ENCODE peak calls at places on chromosomes 11 and 22, in ten cellular contexts. B is heart right ventricle; P is aorta; R is HCT116; X is naive thymus-derived CD4-positive, alpha-beta T cell; W is right cardiac atrium; T is GM12878; C is RWPE2; N is HepG2; H is pancreas. D is an unnamed sample. For H3K27me3 and H3K4me1, the result is how much of the 10 kb centered on the place peaks cover.

GRCh38 chr11:85310479-85310878 is 316.7 kb downstream of the DLG2 start:
- ATAC-seq in B (no peak), P (no peak), R (no peak), X (no peak), W (no peak), T (no peak), C (no peak), N (no peak), H (no peak), D (no peak)

GRCh38 chr11:60810583-60810982 is 25.4 kb downstream of the MS4A10 start:
- ATAC-seq in B (peak), P (no peak), R (no peak), X (no peak), W (peak), T (peak), C (no peak), N (no peak), H (no peak), D (no peak)

GRCh38 chr22:40509401-40510134 is 127.0 kb downstream of the MRTFA start:
- ATAC-seq in B (peak), P (peak), R (no peak), X (peak), W (peak), T (peak), C (peak), N (no peak), H (peak), D (peak)

GRCh38 chr22:49790912-49791311 is 36.8 kb downstream of the BRD1 start:
- ATAC-seq in B (peak), P (peak), R (no peak), X (no peak), W (no peak), T (no peak), C (no peak), N (no peak), H (no peak), D (no peak)

GRCh38 chr22:26751217-26751616 is 93.8 kb downstream of the MIAT start:
- ATAC-seq in B (peak), P (peak), R (no peak), X (no peak), W (peak), T (no peak), C (no peak), N (no peak), H (no peak), D (no peak)

GRCh38 chr22:28711341-28711740 is 30.3 kb downstream of the CHEK2 start:
- ATAC-seq in B (no peak), P (no peak), R (no peak), X (no peak), W (no peak), T (no peak), C (no peak), N (no peak), H (no peak), D (no peak)

GRCh38 chr11:134583397-134583990 is 171.5 kb upstream of the B3GAT1 start:
- ATAC-seq in B (peak), P (no peak), R (no peak), X (peak), W (no peak), T (peak), C (no peak), N (no peak), H (peak), D (no peak)

GRCh38 chr22:40426671-40427070 is 56.3 kb downstream of the SGSM3 start:
- ATAC-seq in B (no peak), P (no peak), R (no peak), X (no peak), W (no peak), T (no peak), C (no peak), N (no peak), H (peak), D (no peak)

GRCh38 chr11:44316388-44317240 is 6.7 kb upstream of the ALX4 start:
- ATAC-seq in B (peak), P (no peak), R (no peak), X (no peak), W (peak), T (no peak), C (peak), N (peak), H (peak), D (no peak)

GRCh38 chr11:33373636-33374035 is 116.5 kb downstream of the HIPK3 start:
- ATAC-seq in B (no peak), P (no peak), R (no peak), X (no peak), W (no peak), T (no peak), C (no peak), N (no peak), H (no peak), D (no peak)

GRCh38 chr22:24149191-24149590 is 32.1 kb upstream of the SUSD2 start:
- ATAC-seq in B (no peak), P (no peak), R (no peak), X (no peak), W (no peak), T (no peak), C (no peak), N (no peak), H (no peak), D (no peak)

GRCh38 chr11:56545531-56545930 is 2.5 kb upstream of the OR5M11 start:
- ATAC-seq in B (no peak), P (no peak), R (no peak), X (no peak), W (no peak), T (no peak), C (no peak), N (no peak), H (no peak), D (no peak)

GRCh38 chr11:12674936-12675696 is 895 bp downstream of the TEAD1 start:
- ATAC-seq in B (no peak), P (no peak), R (peak), X (no peak), W (peak), T (no peak), C (no peak), N (peak), H (peak), D (peak)

GRCh38 chr11:69442807-69443137 is 38.7 kb upstream of the LINC01488 start:
- ATAC-seq in B (peak), P (no peak), R (peak), X (no peak), W (peak), T (no peak), C (peak), N (peak), H (peak), D (peak)

GRCh38 chr11:8035225-8035846 is 45.7 kb upstream of the TUB start:
- ATAC-seq in B (peak), P (no peak), R (no peak), X (no peak), W (peak), T (no peak), C (no peak), N (no peak), H (no peak), D (no peak)

GRCh38 chr11:35615911-35616900 is 2.1 kb upstream of the FJX1 start:
- ATAC-seq in B (peak), P (no peak), R (no peak), X (peak), W (no peak), T (peak), C (no peak), N (no peak), H (peak), D (no peak)

GRCh38 chr11:111845256-111846028 is 25.9 kb downstream of the ALG9 start:
- ATAC-seq in B (no peak), P (no peak), R (no peak), X (peak), W (no peak), T (no peak), C (peak), N (no peak), H (no peak), D (no peak)

GRCh38 chr11:109086931-109087330 is 335.1 kb upstream of the C11orf87 start:
- ATAC-seq in B (no peak), P (no peak), R (no peak), X (no peak), W (no peak), T (no peak), C (no peak), N (no peak), H (no peak), D (no peak)

GRCh38 chr11:69400769-69401590 is 80.5 kb upstream of the LINC01488 start:
- ATAC-seq in B (no peak), P (no peak), R (no peak), X (no peak), W (no peak), T (no peak), C (no peak), N (no peak), H (no peak), D (no peak)

GRCh38 chr11:2944953-2945756 is 15.9 kb upstream of the PHLDA2 start:
- ATAC-seq in B (peak), P (peak), R (no peak), X (peak), W (peak), T (no peak), C (peak), N (no peak), H (peak), D (peak)

GRCh38 chr11:16036218-16036617 is 320.1 kb downstream of the SOX6 start:
- ATAC-seq in B (no peak), P (no peak), R (no peak), X (no peak), W (no peak), T (no peak), C (no peak), N (no peak), H (no peak), D (no peak)

GRCh38 chr11:128346808-128347207 is 240.6 kb downstream of the ETS1 start:
- ATAC-seq in B (no peak), P (no peak), R (no peak), X (no peak), W (no peak), T (no peak), C (peak), N (no peak), H (no peak), D (no peak)

GRCh38 chr11:123238297-123238696 is 43.2 kb upstream of the CLMP start:
- ATAC-seq in B (peak), P (peak), R (no peak), X (peak), W (peak), T (no peak), C (no peak), N (no peak), H (no peak), D (peak)

GRCh38 chr11:9066432-9066925 is 24.9 kb downstream of the SCUBE2 start:
- ATAC-seq in B (no peak), P (no peak), R (no peak), X (peak), W (peak), T (no peak), C (no peak), N (peak), H (no peak), D (no peak)

GRCh38 chr22:29388759-29389090 is 355 bp upstream of the AP1B1 start:
- ATAC-seq in B (no peak), P (no peak), R (peak), X (no peak), W (no peak), T (peak), C (no peak), N (peak), H (peak), D (peak)

GRCh38 chr11:45667929-45668680 is 2.7 kb upstream of the CHST1 start:
- ATAC-seq in B (no peak), P (no peak), R (no peak), X (no peak), W (no peak), T (no peak), C (no peak), N (no peak), H (no peak), D (no peak)

GRCh38 chr11:45666648-45667642 is 1.5 kb upstream of the CHST1 start:
- ATAC-seq in B (no peak), P (no peak), R (no peak), X (no peak), W (no peak), T (no peak), C (no peak), N (no peak), H (no peak), D (no peak)

GRCh38 chr11:45664376-45665205 is 831 bp downstream of the CHST1 start:
- ATAC-seq in B (no peak), P (peak), R (no peak), X (peak), W (no peak), T (no peak), C (peak), N (peak), H (peak), D (peak)

GRCh38 chr11:45665206-45665932 is at the start of gene CHST1:
- ATAC-seq in B (peak), P (peak), R (peak), X (peak), W (peak), T (peak), C (peak), N (peak), H (peak), D (peak)

GRCh38 chr11:45665933-45666647 is 668 bp upstream of the CHST1 start:
- ATAC-seq in B (no peak), P (peak), R (peak), X (no peak), W (peak), T (no peak), C (peak), N (no peak), H (peak), D (peak)
- H3K27me3 ChIP-seq in B (under half), P (under half), R (under half), X (under half), W (under half), T (under half), C (half or more), N (half or more), H (under half), D (under half)

DNA sequence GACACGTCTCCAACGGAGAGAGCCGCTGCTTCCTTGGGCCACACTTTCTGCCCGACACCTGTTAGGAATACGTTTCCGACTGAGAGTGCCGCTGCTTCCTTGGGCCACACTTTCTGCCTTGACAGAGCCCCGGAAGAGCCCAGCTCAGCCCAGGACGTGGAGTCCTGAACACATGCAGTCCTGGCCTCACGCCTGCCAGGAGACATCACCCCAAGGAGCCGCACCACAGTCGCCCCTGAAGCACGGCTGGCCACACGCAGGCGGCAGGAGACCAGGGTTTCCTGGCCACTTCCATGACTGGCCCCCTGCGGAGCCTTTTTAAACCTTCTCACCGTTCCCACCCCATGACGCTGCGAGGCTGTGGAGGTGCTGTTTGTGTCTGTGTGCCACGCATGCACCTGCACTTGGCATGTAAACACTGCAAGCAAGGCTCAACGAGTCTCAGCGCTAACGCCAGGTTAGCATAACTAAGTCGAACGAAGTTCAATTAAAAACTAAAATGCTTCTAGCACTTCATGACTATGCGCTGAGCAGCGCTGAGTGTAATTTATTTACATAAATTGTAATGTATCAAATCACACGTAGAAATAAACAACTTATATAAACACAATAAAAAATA is 8.8 kb downstream of the TOLLIP start:
- ATAC-seq in B (no peak), P (no peak), R (no peak), X (no peak), W (no peak), T (no peak), C (no peak), N (no peak), H (peak), D (peak)
- H3K4me1 ChIP-seq in B (under half), P (under half), R (under half), X (under half), W (under half), T (under half), C (under half), N (half or more), H (half or more), D (under half)

DNA sequence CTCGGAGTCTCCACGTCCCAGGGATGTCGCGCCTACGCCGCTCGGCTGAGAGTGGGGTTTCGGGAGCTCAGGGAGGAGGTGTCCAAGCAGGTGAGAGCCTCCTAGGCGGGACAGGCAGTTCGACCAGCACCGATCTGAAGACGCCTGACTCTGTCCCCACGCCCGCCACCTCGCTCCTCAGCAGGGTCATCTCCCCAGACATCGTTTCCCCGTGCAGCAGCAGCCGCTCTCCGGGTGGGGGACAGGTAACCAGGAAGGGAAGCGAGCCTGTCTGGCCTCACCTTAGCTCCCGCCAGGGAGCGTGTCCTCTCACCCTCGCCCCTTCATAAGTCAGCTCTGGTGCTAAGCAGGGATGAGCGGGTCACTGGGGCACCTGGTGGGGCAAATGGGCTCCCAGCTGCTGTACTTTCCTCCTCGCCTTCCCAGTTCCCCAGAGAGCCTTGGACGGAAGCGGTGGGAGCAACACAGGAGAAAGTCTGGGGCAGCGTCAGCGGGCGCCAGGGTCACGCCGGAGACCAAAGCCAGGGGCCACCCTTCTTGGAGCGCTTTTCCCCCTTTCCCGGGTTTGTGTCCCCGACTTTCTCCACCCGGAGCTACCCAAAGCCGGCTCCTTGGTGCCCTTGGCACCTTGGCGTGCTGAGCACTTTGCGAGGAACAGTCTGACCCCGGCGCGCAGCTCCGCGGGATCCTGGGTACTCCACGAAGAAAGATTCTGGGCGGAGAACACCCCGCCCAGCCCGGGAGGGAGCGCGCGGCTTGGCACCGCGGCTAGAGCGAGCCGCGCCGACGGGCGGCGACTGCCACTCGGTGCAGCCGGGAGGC is 1.6 kb downstream of the SPON1 start:
- ATAC-seq in B (peak), P (peak), R (peak), X (no peak), W (peak), T (no peak), C (peak), N (no peak), H (peak), D (peak)
- H3K27me3 ChIP-seq in B (half or more), P (under half), R (under half), X (under half), W (under half), T (under half), C (half or more), N (under half), H (under half), D (under half)

DNA sequence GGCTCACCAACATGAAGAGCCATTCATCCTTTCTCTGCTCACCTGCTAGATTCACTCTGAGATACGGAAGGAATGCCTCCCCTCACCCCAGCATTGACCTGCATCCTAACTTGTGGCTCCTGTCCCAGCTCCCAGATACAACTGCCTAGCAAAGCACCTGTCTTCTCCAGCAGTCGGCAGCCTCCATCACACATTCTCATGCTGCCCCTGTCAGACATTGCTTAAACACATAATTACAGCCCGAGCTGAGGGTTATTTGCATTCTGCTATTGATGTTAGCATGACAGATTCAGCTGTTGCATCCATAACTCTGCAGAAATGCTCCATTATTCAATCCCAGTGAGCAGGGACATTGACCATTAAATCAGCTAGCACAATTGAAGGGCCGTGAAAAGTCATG is 184.4 kb upstream of the NARS2 start:
- ATAC-seq in B (no peak), P (no peak), R (no peak), X (no peak), W (no peak), T (no peak), C (no peak), N (no peak), H (no peak), D (no peak)
- H3K4me1 ChIP-seq in B (under half), P (under half), R (under half), X (under half), W (under half), T (under half), C (under half), N (under half), H (under half), D (under half)

GRCh38 chr11:117862753-117863152 is 13.7 kb downstream of the FXYD6 start:
- ATAC-seq in B (no peak), P (no peak), R (no peak), X (no peak), W (no peak), T (no peak), C (no peak), N (no peak), H (no peak), D (no peak)
- H3K27me3 ChIP-seq in B (under half), P (under half), R (under half), X (under half), W (under half), T (under half), C (under half), N (under half), H (under half), D (under half)

DNA sequence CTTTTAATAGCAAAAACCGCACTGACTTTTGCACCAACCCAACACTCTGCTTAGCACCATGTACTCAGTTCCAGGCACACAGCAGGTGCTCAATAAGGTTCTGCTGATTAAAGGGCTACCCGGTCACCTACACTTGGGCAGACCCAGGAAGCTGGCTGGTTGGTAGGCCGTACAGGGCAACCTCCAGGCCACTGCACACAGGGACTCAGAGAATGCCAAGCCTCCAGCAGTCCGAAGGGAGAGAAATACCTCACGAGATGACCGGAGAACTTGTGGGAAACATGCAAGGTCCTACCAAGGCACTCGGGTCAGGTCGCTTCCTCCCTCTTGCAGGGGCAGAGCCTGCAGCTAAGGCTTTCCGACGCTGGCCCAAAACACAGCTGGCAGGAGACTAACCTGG is 109.2 kb downstream of the MICAL3 start:
- ATAC-seq in B (no peak), P (no peak), R (no peak), X (no peak), W (no peak), T (no peak), C (no peak), N (no peak), H (no peak), D (no peak)
- H3K4me1 ChIP-seq in B (half or more), P (under half), R (under half), X (under half), W (under half), T (under half), C (under half), N (under half), H (under half), D (under half)

DNA sequence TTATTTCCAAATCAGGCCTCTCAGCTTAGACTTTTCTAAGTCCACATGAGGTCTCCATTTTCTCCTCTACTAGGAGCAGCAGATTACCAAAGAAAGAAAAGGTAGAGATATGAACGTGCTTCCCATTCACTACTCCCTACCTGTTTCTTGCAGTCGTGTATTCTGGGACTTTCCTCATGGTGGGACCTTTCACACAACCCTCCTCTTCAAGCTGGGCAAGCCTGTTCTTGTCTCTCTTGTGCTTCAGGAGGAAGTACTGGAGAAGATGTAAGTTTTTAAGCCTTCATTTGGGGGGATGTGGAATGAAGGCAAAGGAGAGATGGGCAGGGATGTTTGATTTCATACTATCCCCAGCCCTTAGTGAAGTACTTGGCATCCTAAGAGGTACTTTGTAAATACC is 128.8 kb upstream of the SESN3 start:
- ATAC-seq in B (no peak), P (no peak), R (no peak), X (no peak), W (no peak), T (no peak), C (no peak), N (no peak), H (no peak), D (no peak)
- H3K27me3 ChIP-seq in B (under half), P (under half), R (under half), X (under half), W (under half), T (under half), C (under half), N (under half), H (under half), D (under half)

D was measured in gastroesophageal sphincter.